ENCODE peak calls at places on chromosomes 1 and 21, in seven cellular contexts. One of them, this sample, is unnamed.

GRCh38 chr1:108590947-108591346 is 31.0 kb downstream of the EEIG2 start:
- DNase-seq in GM03348: peak
- DNase-seq in stimulated activated CD4-positive, alpha-beta T cell treated with anti-CD3 and anti-CD28 coated beads, Interleukin-12 subunit alpha, Interleukin-12 subunit beta, amount 100 ng/mL, for 4 hours: no peak
- DNase-seq in epithelial cell of esophagus: peak
- DNase-seq in NCI-H748 treated with DMSO at 0.1 percent for 48 hours: no peak
- DNase-seq in cardiac fibroblast: peak
- DNase-seq in H4: peak
- DNase-seq in this sample: no peak

GRCh38 chr1:18293291-18293690 is 185.7 kb downstream of the IGSF21 start:
- DNase-seq in H4: no peak
- DNase-seq in epithelial cell of esophagus: no peak
- DNase-seq in stimulated activated CD4-positive, alpha-beta T cell treated with anti-CD3 and anti-CD28 coated beads, Interleukin-12 subunit alpha, Interleukin-12 subunit beta, amount 100 ng/mL, for 4 hours: no peak
- DNase-seq in GM03348: no peak
- DNase-seq in NCI-H748 treated with DMSO at 0.1 percent for 48 hours: no peak
- DNase-seq in cardiac fibroblast: no peak
- DNase-seq in this sample: no peak

GRCh38 chr1:58966917-58967733 is 183.3 kb upstream of the JUN start:
- DNase-seq in epithelial cell of esophagus: no peak
- DNase-seq in stimulated activated CD4-positive, alpha-beta T cell treated with anti-CD3 and anti-CD28 coated beads, Interleukin-12 subunit alpha, Interleukin-12 subunit beta, amount 100 ng/mL, for 4 hours: no peak
- DNase-seq in NCI-H748 treated with DMSO at 0.1 percent for 48 hours: no peak
- DNase-seq in H4: no peak
- DNase-seq in cardiac fibroblast: no peak
- DNase-seq in GM03348: no peak
- DNase-seq in this sample: no peak

GRCh38 chr1:178686407-178686806 is 38.6 kb upstream of the RALGPS2 start:
- DNase-seq in NCI-H748 treated with DMSO at 0.1 percent for 48 hours: no peak
- DNase-seq in stimulated activated CD4-positive, alpha-beta T cell treated with anti-CD3 and anti-CD28 coated beads, Interleukin-12 subunit alpha, Interleukin-12 subunit beta, amount 100 ng/mL, for 4 hours: no peak
- DNase-seq in H4: no peak
- DNase-seq in GM03348: no peak
- DNase-seq in cardiac fibroblast: no peak
- DNase-seq in epithelial cell of esophagus: peak
- DNase-seq in this sample: no peak

GRCh38 chr1:32540589-32540988 is 1.4 kb downstream of the ZBTB8A start:
- DNase-seq in NCI-H748 treated with DMSO at 0.1 percent for 48 hours: no peak
- DNase-seq in stimulated activated CD4-positive, alpha-beta T cell treated with anti-CD3 and anti-CD28 coated beads, Interleukin-12 subunit alpha, Interleukin-12 subunit beta, amount 100 ng/mL, for 4 hours: no peak
- DNase-seq in GM03348: no peak
- DNase-seq in cardiac fibroblast: no peak
- DNase-seq in epithelial cell of esophagus: no peak
- DNase-seq in H4: no peak
- DNase-seq in this sample: no peak

GRCh38 chr1:87523466-87523865 is 194.8 kb downstream of the LMO4 start:
- DNase-seq in GM03348: no peak
- DNase-seq in H4: no peak
- DNase-seq in stimulated activated CD4-positive, alpha-beta T cell treated with anti-CD3 and anti-CD28 coated beads, Interleukin-12 subunit alpha, Interleukin-12 subunit beta, amount 100 ng/mL, for 4 hours: no peak
- DNase-seq in NCI-H748 treated with DMSO at 0.1 percent for 48 hours: no peak
- DNase-seq in epithelial cell of esophagus: no peak
- DNase-seq in cardiac fibroblast: no peak
- DNase-seq in this sample: no peak

GRCh38 chr1:102174259-102174863 is 177.6 kb upstream of the OLFM3 start:
- DNase-seq in NCI-H748 treated with DMSO at 0.1 percent for 48 hours: no peak
- DNase-seq in GM03348: no peak
- DNase-seq in stimulated activated CD4-positive, alpha-beta T cell treated with anti-CD3 and anti-CD28 coated beads, Interleukin-12 subunit alpha, Interleukin-12 subunit beta, amount 100 ng/mL, for 4 hours: no peak
- DNase-seq in cardiac fibroblast: no peak
- DNase-seq in epithelial cell of esophagus: peak
- DNase-seq in H4: no peak
- DNase-seq in this sample: no peak

GRCh38 chr1:165886988-165887387 is 59.6 kb downstream of the UCK2 start:
- DNase-seq in GM03348: no peak
- DNase-seq in H4: no peak
- DNase-seq in NCI-H748 treated with DMSO at 0.1 percent for 48 hours: no peak
- DNase-seq in cardiac fibroblast: no peak
- DNase-seq in stimulated activated CD4-positive, alpha-beta T cell treated with anti-CD3 and anti-CD28 coated beads, Interleukin-12 subunit alpha, Interleukin-12 subunit beta, amount 100 ng/mL, for 4 hours: no peak
- DNase-seq in epithelial cell of esophagus: no peak
- DNase-seq in this sample: no peak

GRCh38 chr1:240766831-240767230 is 154.9 kb upstream of the GREM2 start:
- DNase-seq in epithelial cell of esophagus: peak
- DNase-seq in NCI-H748 treated with DMSO at 0.1 percent for 48 hours: no peak
- DNase-seq in H4: no peak
- DNase-seq in cardiac fibroblast: no peak
- DNase-seq in GM03348: peak
- DNase-seq in stimulated activated CD4-positive, alpha-beta T cell treated with anti-CD3 and anti-CD28 coated beads, Interleukin-12 subunit alpha, Interleukin-12 subunit beta, amount 100 ng/mL, for 4 hours: no peak
- DNase-seq in this sample: no peak

GRCh38 chr1:234889643-234890042 is 239.0 kb downstream of the TOMM20 start:
- DNase-seq in H4: no peak
- DNase-seq in stimulated activated CD4-positive, alpha-beta T cell treated with anti-CD3 and anti-CD28 coated beads, Interleukin-12 subunit alpha, Interleukin-12 subunit beta, amount 100 ng/mL, for 4 hours: no peak
- DNase-seq in cardiac fibroblast: no peak
- DNase-seq in NCI-H748 treated with DMSO at 0.1 percent for 48 hours: no peak
- DNase-seq in GM03348: no peak
- DNase-seq in epithelial cell of esophagus: peak
- DNase-seq in this sample: no peak

GRCh38 chr1:100494393-100495084 is 43.4 kb upstream of the GPR88 start:
- DNase-seq in GM03348: peak
- DNase-seq in stimulated activated CD4-positive, alpha-beta T cell treated with anti-CD3 and anti-CD28 coated beads, Interleukin-12 subunit alpha, Interleukin-12 subunit beta, amount 100 ng/mL, for 4 hours: no peak
- DNase-seq in NCI-H748 treated with DMSO at 0.1 percent for 48 hours: no peak
- DNase-seq in H4: no peak
- DNase-seq in cardiac fibroblast: no peak
- DNase-seq in epithelial cell of esophagus: no peak
- DNase-seq in this sample: no peak

GRCh38 chr1:9881838-9882249 is 28.2 kb downstream of the CTNNBIP1 start:
- DNase-seq in epithelial cell of esophagus: peak
- DNase-seq in H4: peak
- DNase-seq in GM03348: peak
- DNase-seq in stimulated activated CD4-positive, alpha-beta T cell treated with anti-CD3 and anti-CD28 coated beads, Interleukin-12 subunit alpha, Interleukin-12 subunit beta, amount 100 ng/mL, for 4 hours: no peak
- DNase-seq in cardiac fibroblast: peak
- DNase-seq in NCI-H748 treated with DMSO at 0.1 percent for 48 hours: no peak
- DNase-seq in this sample: no peak

GRCh38 chr21:15379776-15380175 is 315.0 kb upstream of the NRIP1 start:
- DNase-seq in cardiac fibroblast: peak
- DNase-seq in stimulated activated CD4-positive, alpha-beta T cell treated with anti-CD3 and anti-CD28 coated beads, Interleukin-12 subunit alpha, Interleukin-12 subunit beta, amount 100 ng/mL, for 4 hours: no peak
- DNase-seq in GM03348: no peak
- DNase-seq in epithelial cell of esophagus: peak
- DNase-seq in H4: no peak
- DNase-seq in NCI-H748 treated with DMSO at 0.1 percent for 48 hours: no peak
- DNase-seq in this sample: no peak

GRCh38 chr1:185972096-185972875 is 238.1 kb downstream of the HMCN1 start:
- DNase-seq in H4: no peak
- DNase-seq in NCI-H748 treated with DMSO at 0.1 percent for 48 hours: no peak
- DNase-seq in epithelial cell of esophagus: no peak
- DNase-seq in cardiac fibroblast: no peak
- DNase-seq in GM03348: no peak
- DNase-seq in stimulated activated CD4-positive, alpha-beta T cell treated with anti-CD3 and anti-CD28 coated beads, Interleukin-12 subunit alpha, Interleukin-12 subunit beta, amount 100 ng/mL, for 4 hours: no peak
- DNase-seq in this sample: no peak

GRCh38 chr1:213622365-213623087 is 365.2 kb upstream of the PROX1 start:
- DNase-seq in cardiac fibroblast: no peak
- DNase-seq in epithelial cell of esophagus: no peak
- DNase-seq in H4: peak
- DNase-seq in GM03348: no peak
- DNase-seq in NCI-H748 treated with DMSO at 0.1 percent for 48 hours: no peak
- DNase-seq in stimulated activated CD4-positive, alpha-beta T cell treated with anti-CD3 and anti-CD28 coated beads, Interleukin-12 subunit alpha, Interleukin-12 subunit beta, amount 100 ng/mL, for 4 hours: no peak
- DNase-seq in this sample: no peak

GRCh38 chr1:229599218-229599812 is 26.6 kb downstream of the TAF5L start:
- DNase-seq in NCI-H748 treated with DMSO at 0.1 percent for 48 hours: no peak
- DNase-seq in epithelial cell of esophagus: peak
- DNase-seq in stimulated activated CD4-positive, alpha-beta T cell treated with anti-CD3 and anti-CD28 coated beads, Interleukin-12 subunit alpha, Interleukin-12 subunit beta, amount 100 ng/mL, for 4 hours: no peak
- DNase-seq in H4: no peak
- DNase-seq in cardiac fibroblast: peak
- DNase-seq in GM03348: no peak
- DNase-seq in this sample: no peak

GRCh38 chr1:54993140-54993539 is 5.6 kb upstream of the BSND start:
- DNase-seq in GM03348: no peak
- DNase-seq in cardiac fibroblast: no peak
- DNase-seq in NCI-H748 treated with DMSO at 0.1 percent for 48 hours: no peak
- DNase-seq in H4: no peak
- DNase-seq in epithelial cell of esophagus: no peak
- DNase-seq in stimulated activated CD4-positive, alpha-beta T cell treated with anti-CD3 and anti-CD28 coated beads, Interleukin-12 subunit alpha, Interleukin-12 subunit beta, amount 100 ng/mL, for 4 hours: no peak
- DNase-seq in this sample: no peak

GRCh38 chr1:151347523-151348246 is 633 bp upstream of the RFX5 start:
- DNase-seq in GM03348: no peak
- DNase-seq in NCI-H748 treated with DMSO at 0.1 percent for 48 hours: no peak
- DNase-seq in cardiac fibroblast: no peak
- DNase-seq in H4: no peak
- DNase-seq in epithelial cell of esophagus: no peak
- DNase-seq in stimulated activated CD4-positive, alpha-beta T cell treated with anti-CD3 and anti-CD28 coated beads, Interleukin-12 subunit alpha, Interleukin-12 subunit beta, amount 100 ng/mL, for 4 hours: no peak
- DNase-seq in this sample: no peak

GRCh38 chr1:220841293-220841692 is 38.0 kb upstream of the HLX start:
- DNase-seq in epithelial cell of esophagus: no peak
- DNase-seq in GM03348: no peak
- DNase-seq in cardiac fibroblast: no peak
- DNase-seq in stimulated activated CD4-positive, alpha-beta T cell treated with anti-CD3 and anti-CD28 coated beads, Interleukin-12 subunit alpha, Interleukin-12 subunit beta, amount 100 ng/mL, for 4 hours: no peak
- DNase-seq in NCI-H748 treated with DMSO at 0.1 percent for 48 hours: no peak
- DNase-seq in H4: no peak
- DNase-seq in this sample: no peak

GRCh38 chr1:172875892-172876291 is 174.8 kb downstream of the TNFSF18 start:
- DNase-seq in H4: no peak
- DNase-seq in NCI-H748 treated with DMSO at 0.1 percent for 48 hours: no peak
- DNase-seq in GM03348: no peak
- DNase-seq in epithelial cell of esophagus: no peak
- DNase-seq in stimulated activated CD4-positive, alpha-beta T cell treated with anti-CD3 and anti-CD28 coated beads, Interleukin-12 subunit alpha, Interleukin-12 subunit beta, amount 100 ng/mL, for 4 hours: no peak
- DNase-seq in cardiac fibroblast: no peak
- DNase-seq in this sample: no peak

GRCh38 chr21:29304577-29304976 is 5.9 kb downstream of the BACH1 start:
- DNase-seq in stimulated activated CD4-positive, alpha-beta T cell treated with anti-CD3 and anti-CD28 coated beads, Interleukin-12 subunit alpha, Interleukin-12 subunit beta, amount 100 ng/mL, for 4 hours: no peak
- DNase-seq in epithelial cell of esophagus: no peak
- DNase-seq in NCI-H748 treated with DMSO at 0.1 percent for 48 hours: no peak
- DNase-seq in cardiac fibroblast: no peak
- DNase-seq in H4: no peak
- DNase-seq in GM03348: no peak
- DNase-seq in this sample: no peak

GRCh38 chr1:73701816-73702215 is 496.2 kb downstream of the LRRIQ3 start:
- DNase-seq in epithelial cell of esophagus: no peak
- DNase-seq in NCI-H748 treated with DMSO at 0.1 percent for 48 hours: no peak
- DNase-seq in stimulated activated CD4-positive, alpha-beta T cell treated with anti-CD3 and anti-CD28 coated beads, Interleukin-12 subunit alpha, Interleukin-12 subunit beta, amount 100 ng/mL, for 4 hours: no peak
- DNase-seq in H4: no peak
- DNase-seq in GM03348: no peak
- DNase-seq in cardiac fibroblast: no peak
- DNase-seq in this sample: no peak

GRCh38 chr21:44372616-44373015 is 19.2 kb downstream of the TRPM2 start:
- DNase-seq in GM03348: no peak
- DNase-seq in NCI-H748 treated with DMSO at 0.1 percent for 48 hours: no peak
- DNase-seq in epithelial cell of esophagus: no peak
- DNase-seq in stimulated activated CD4-positive, alpha-beta T cell treated with anti-CD3 and anti-CD28 coated beads, Interleukin-12 subunit alpha, Interleukin-12 subunit beta, amount 100 ng/mL, for 4 hours: no peak
- DNase-seq in cardiac fibroblast: no peak
- DNase-seq in H4: no peak
- DNase-seq in this sample: no peak

GRCh38 chr1:238401138-238401537 is 510.4 kb upstream of the ZP4 start:
- DNase-seq in H4: no peak
- DNase-seq in cardiac fibroblast: no peak
- DNase-seq in stimulated activated CD4-positive, alpha-beta T cell treated with anti-CD3 and anti-CD28 coated beads, Interleukin-12 subunit alpha, Interleukin-12 subunit beta, amount 100 ng/mL, for 4 hours: no peak
- DNase-seq in GM03348: no peak
- DNase-seq in epithelial cell of esophagus: no peak
- DNase-seq in NCI-H748 treated with DMSO at 0.1 percent for 48 hours: no peak
- DNase-seq in this sample: no peak

GRCh38 chr1:67148516-67149178 is 13.9 kb upstream of the C1orf141 start:
- DNase-seq in stimulated activated CD4-positive, alpha-beta T cell treated with anti-CD3 and anti-CD28 coated beads, Interleukin-12 subunit alpha, Interleukin-12 subunit beta, amount 100 ng/mL, for 4 hours: no peak
- DNase-seq in GM03348: peak
- DNase-seq in cardiac fibroblast: peak
- DNase-seq in epithelial cell of esophagus: peak
- DNase-seq in NCI-H748 treated with DMSO at 0.1 percent for 48 hours: no peak
- DNase-seq in H4: no peak
- DNase-seq in this sample: no peak

GRCh38 chr1:223837687-223838086 is 8.1 kb downstream of the TP53BP2 start:
- DNase-seq in epithelial cell of esophagus: no peak
- DNase-seq in cardiac fibroblast: no peak
- DNase-seq in NCI-H748 treated with DMSO at 0.1 percent for 48 hours: no peak
- DNase-seq in stimulated activated CD4-positive, alpha-beta T cell treated with anti-CD3 and anti-CD28 coated beads, Interleukin-12 subunit alpha, Interleukin-12 subunit beta, amount 100 ng/mL, for 4 hours: no peak
- DNase-seq in GM03348: no peak
- DNase-seq in H4: no peak
- DNase-seq in this sample: no peak

GRCh38 chr1:230793463-230793745 is 46.2 kb downstream of the CAPN9 start:
- DNase-seq in epithelial cell of esophagus: no peak
- DNase-seq in H4: no peak
- DNase-seq in GM03348: no peak
- DNase-seq in cardiac fibroblast: no peak
- DNase-seq in stimulated activated CD4-positive, alpha-beta T cell treated with anti-CD3 and anti-CD28 coated beads, Interleukin-12 subunit alpha, Interleukin-12 subunit beta, amount 100 ng/mL, for 4 hours: no peak
- DNase-seq in NCI-H748 treated with DMSO at 0.1 percent for 48 hours: no peak
- DNase-seq in this sample: no peak

GRCh38 chr1:96918406-96918805 is 196.8 kb downstream of the PTBP2 start:
- DNase-seq in NCI-H748 treated with DMSO at 0.1 percent for 48 hours: no peak
- DNase-seq in stimulated activated CD4-positive, alpha-beta T cell treated with anti-CD3 and anti-CD28 coated beads, Interleukin-12 subunit alpha, Interleukin-12 subunit beta, amount 100 ng/mL, for 4 hours: no peak
- DNase-seq in epithelial cell of esophagus: no peak
- DNase-seq in cardiac fibroblast: peak
- DNase-seq in GM03348: peak
- DNase-seq in H4: no peak
- DNase-seq in this sample: no peak

GRCh38 chr1:153610334-153611023 is 2.5 kb downstream of the S100A16 start:
- DNase-seq in cardiac fibroblast: no peak
- DNase-seq in GM03348: peak
- DNase-seq in epithelial cell of esophagus: peak
- DNase-seq in stimulated activated CD4-positive, alpha-beta T cell treated with anti-CD3 and anti-CD28 coated beads, Interleukin-12 subunit alpha, Interleukin-12 subunit beta, amount 100 ng/mL, for 4 hours: no peak
- DNase-seq in H4: no peak
- DNase-seq in NCI-H748 treated with DMSO at 0.1 percent for 48 hours: no peak
- DNase-seq in this sample: no peak

GRCh38 chr1:226125097-226125630 is 61.4 kb downstream of the ACBD3 start:
- DNase-seq in cardiac fibroblast: peak
- DNase-seq in NCI-H748 treated with DMSO at 0.1 percent for 48 hours: peak
- DNase-seq in H4: peak
- DNase-seq in stimulated activated CD4-positive, alpha-beta T cell treated with anti-CD3 and anti-CD28 coated beads, Interleukin-12 subunit alpha, Interleukin-12 subunit beta, amount 100 ng/mL, for 4 hours: peak
- DNase-seq in GM03348: peak
- DNase-seq in epithelial cell of esophagus: peak
- DNase-seq in this sample: peak